ENCODE peak calls at places on chromosomes 2 and 18, in seven cellular contexts. One of them, this sample, is unnamed.

GRCh38 chr2:18047114-18047695 is 168.7 kb downstream of the KCNS3 start:
- DNase-seq in HFFc6: no peak
- DNase-seq in activated B cell treated with CpG ODN at 0.5 μM for 24 hours: no peak
- DNase-seq in activated T-cell treated with anti-CD3 and anti-CD28 coated beads for 24 hours: no peak
- DNase-seq in AG09319: no peak
- DNase-seq in left lobe of liver: no peak
- DNase-seq in iris pigment epithelial cell: no peak
- DNase-seq in this sample: no peak

GRCh38 chr2:222042666-222043065 is 256.1 kb downstream of the PAX3 start:
- DNase-seq in iris pigment epithelial cell: no peak
- DNase-seq in activated T-cell treated with anti-CD3 and anti-CD28 coated beads for 24 hours: no peak
- DNase-seq in AG09319: no peak
- DNase-seq in HFFc6: no peak
- DNase-seq in activated B cell treated with CpG ODN at 0.5 μM for 24 hours: no peak
- DNase-seq in left lobe of liver: no peak
- DNase-seq in this sample: no peak

GRCh38 chr18:3061581-3062416 is 48.9 kb upstream of the LPIN2 start:
- DNase-seq in left lobe of liver: peak; percentile 21
- DNase-seq in activated B cell treated with CpG ODN at 0.5 μM for 24 hours: no peak
- DNase-seq in iris pigment epithelial cell: no peak
- DNase-seq in AG09319: no peak
- DNase-seq in HFFc6: no peak
- DNase-seq in activated T-cell treated with anti-CD3 and anti-CD28 coated beads for 24 hours: peak; percentile 36
- DNase-seq in this sample: peak; percentile 16

GRCh38 chr2:39664478-39664877 is 1.2 kb upstream of the TMEM178A start:
- DNase-seq in activated B cell treated with CpG ODN at 0.5 μM for 24 hours: no peak
- DNase-seq in iris pigment epithelial cell: no peak
- DNase-seq in activated T-cell treated with anti-CD3 and anti-CD28 coated beads for 24 hours: no peak
- DNase-seq in left lobe of liver: no peak
- DNase-seq in AG09319: no peak
- DNase-seq in HFFc6: no peak
- DNase-seq in this sample: no peak

GRCh38 chr18:76565238-76566173 is 70.5 kb upstream of the ZNF516 start:
- DNase-seq in activated B cell treated with CpG ODN at 0.5 μM for 24 hours: no peak
- DNase-seq in activated T-cell treated with anti-CD3 and anti-CD28 coated beads for 24 hours: no peak
- DNase-seq in HFFc6: peak; percentile 90
- DNase-seq in left lobe of liver: no peak
- DNase-seq in iris pigment epithelial cell: peak; percentile 97
- DNase-seq in AG09319: peak; percentile 95
- DNase-seq in this sample: no peak

GRCh38 chr2:37629529-37629928 is 41.9 kb downstream of the CDC42EP3 start:
- DNase-seq in activated T-cell treated with anti-CD3 and anti-CD28 coated beads for 24 hours: no peak
- DNase-seq in HFFc6: peak; percentile 77
- DNase-seq in AG09319: no peak
- DNase-seq in iris pigment epithelial cell: peak; percentile 70
- DNase-seq in left lobe of liver: no peak
- DNase-seq in activated B cell treated with CpG ODN at 0.5 μM for 24 hours: no peak
- DNase-seq in this sample: no peak

GRCh38 chr2:45014016-45014702 is 4.9 kb upstream of the SIX2 start:
- DNase-seq in activated B cell treated with CpG ODN at 0.5 μM for 24 hours: no peak
- DNase-seq in iris pigment epithelial cell: peak; percentile 52
- DNase-seq in AG09319: peak; percentile 22
- DNase-seq in HFFc6: no peak
- DNase-seq in left lobe of liver: no peak
- DNase-seq in activated T-cell treated with anti-CD3 and anti-CD28 coated beads for 24 hours: no peak
- DNase-seq in this sample: no peak

GRCh38 chr18:23059541-23060465 is 75.5 kb upstream of the CABLES1 start:
- DNase-seq in activated B cell treated with CpG ODN at 0.5 μM for 24 hours: no peak
- DNase-seq in iris pigment epithelial cell: no peak
- DNase-seq in left lobe of liver: no peak
- DNase-seq in HFFc6: peak; percentile 8
- DNase-seq in AG09319: no peak
- DNase-seq in activated T-cell treated with anti-CD3 and anti-CD28 coated beads for 24 hours: no peak
- DNase-seq in this sample: no peak

GRCh38 chr2:129719335-129719734 is 260.1 kb upstream of the RAB6C start:
- DNase-seq in left lobe of liver: no peak
- DNase-seq in AG09319: no peak
- DNase-seq in HFFc6: no peak
- DNase-seq in activated T-cell treated with anti-CD3 and anti-CD28 coated beads for 24 hours: no peak
- DNase-seq in iris pigment epithelial cell: no peak
- DNase-seq in activated B cell treated with CpG ODN at 0.5 μM for 24 hours: no peak
- DNase-seq in this sample: no peak

GRCh38 chr2:101179982-101180381 is 28.8 kb upstream of the TBC1D8 start:
- DNase-seq in iris pigment epithelial cell: no peak
- DNase-seq in AG09319: no peak
- DNase-seq in left lobe of liver: no peak
- DNase-seq in HFFc6: no peak
- DNase-seq in activated T-cell treated with anti-CD3 and anti-CD28 coated beads for 24 hours: no peak
- DNase-seq in activated B cell treated with CpG ODN at 0.5 μM for 24 hours: no peak
- DNase-seq in this sample: no peak

GRCh38 chr2:20868377-20868776 is 45.5 kb upstream of the LDAH start:
- DNase-seq in HFFc6: no peak
- DNase-seq in AG09319: no peak
- DNase-seq in activated T-cell treated with anti-CD3 and anti-CD28 coated beads for 24 hours: peak; percentile 44
- DNase-seq in activated B cell treated with CpG ODN at 0.5 μM for 24 hours: no peak
- DNase-seq in iris pigment epithelial cell: no peak
- DNase-seq in left lobe of liver: no peak
- DNase-seq in this sample: peak; percentile 2

GRCh38 chr2:144914622-144915230 is 394.8 kb upstream of the ZEB2 start:
- DNase-seq in activated T-cell treated with anti-CD3 and anti-CD28 coated beads for 24 hours: no peak
- DNase-seq in left lobe of liver: no peak
- DNase-seq in iris pigment epithelial cell: no peak
- DNase-seq in AG09319: no peak
- DNase-seq in HFFc6: peak; percentile 72
- DNase-seq in activated B cell treated with CpG ODN at 0.5 μM for 24 hours: no peak
- DNase-seq in this sample: no peak